ENCODE peak calls at places on chromosome 4, in nine cellular contexts. B is COLO829, W is aorta, F is K562, E is endothelial cell of umbilical vein, O is non-pigmented ciliary epithelial cell, P is anterior cingulate cortex, X is ureter, Z is RPMI7951. Y is an unnamed sample.
A peak's percentile ranks its signal among the peaks of the same experiment; 100 is the strongest.

GRCh38 chr4:73446336-73446938 is 10.4 kb downstream of the AFP start:
- DNase-seq in E (peak; percentile 40), F (peak; percentile 48), X (no peak), B (peak; percentile 51), O (no peak), W (no peak), P (no peak), Z (peak; percentile 47), Y (peak; percentile 44)

GRCh38 chr4:95358320-95358889 is 190.4 kb downstream of the UNC5C start:
- DNase-seq in E (no peak), F (no peak), O (no peak), X (no peak), B (peak; percentile 19), P (no peak), Z (no peak), W (no peak), Y (no peak)

GRCh38 chr4:34619531-34620109 is 1624.7 kb downstream of the ARAP2 start:
- DNase-seq in W (no peak), B (no peak), P (no peak), O (peak; percentile 24), E (no peak), F (no peak), X (no peak), Z (no peak), Y (no peak)

GRCh38 chr4:146175541-146176453 is at the start of gene LSM6:
- DNase-seq in E (peak; percentile 86), Z (peak; percentile 85), P (peak; percentile 85), F (peak; percentile 89), X (peak; percentile 89), W (peak; percentile 92), B (peak; percentile 83), O (peak; percentile 54), Y (peak; percentile 76)

GRCh38 chr4:152640058-152640921 is 39.5 kb downstream of the TMEM154 start:
- DNase-seq in W (no peak), O (no peak), Z (no peak), B (peak; percentile 76), P (no peak), F (peak; percentile 42), X (no peak), E (peak; percentile 30), Y (peak; percentile 21)

GRCh38 chr4:149345424-149345823 is 470.2 kb downstream of the IQCM start:
- DNase-seq in B (no peak), Z (no peak), F (no peak), W (no peak), P (no peak), O (no peak), X (no peak), E (no peak), Y (no peak)

GRCh38 chr4:138063581-138063980 is 178.6 kb downstream of the SLC7A11 start:
- DNase-seq in F (no peak), P (no peak), O (no peak), Z (no peak), W (no peak), E (no peak), B (no peak), X (no peak), Y (no peak)

GRCh38 chr4:185708348-185708747 is 103.6 kb downstream of the SORBS2 start:
- DNase-seq in P (no peak), Z (peak; percentile 45), B (peak; percentile 90), W (no peak), F (no peak), O (peak; percentile 55), X (no peak), E (peak; percentile 82), Y (peak; percentile 83)

GRCh38 chr4:108544504-108544903 is 75.9 kb upstream of the RPL34 start:
- DNase-seq in B (no peak), P (no peak), O (no peak), W (no peak), Z (peak; percentile 59), X (no peak), E (no peak), F (no peak), Y (no peak)

GRCh38 chr4:161650812-161651211 is 513.0 kb downstream of the FSTL5 start:
- DNase-seq in Z (no peak), F (no peak), O (no peak), P (no peak), W (no peak), B (no peak), E (no peak), X (no peak), Y (no peak)

GRCh38 chr4:48909697-48910096 is 3.1 kb upstream of the OCIAD2 start:
- DNase-seq in P (no peak), F (no peak), B (peak; percentile 58), Z (peak; percentile 95), E (peak; percentile 93), X (no peak), O (peak; percentile 97), W (peak; percentile 80), Y (peak; percentile 98)

GRCh38 chr4:39569209-39569608 is 42.0 kb upstream of the UGDH start:
- DNase-seq in P (no peak), W (no peak), O (no peak), F (no peak), B (no peak), X (no peak), E (no peak), Z (no peak), Y (no peak)

GRCh38 chr4:110170861-110171260 is 27.6 kb downstream of the ELOVL6 start:
- DNase-seq in P (no peak), Z (no peak), F (no peak), E (no peak), X (no peak), W (no peak), B (no peak), O (no peak), Y (no peak)

GRCh38 chr4:147528054-147528453 is 47.2 kb downstream of the EDNRA start:
- DNase-seq in W (no peak), B (no peak), E (no peak), P (no peak), O (no peak), F (no peak), X (no peak), Z (no peak), Y (no peak)

GRCh38 chr4:38768968-38769394 is 13.8 kb downstream of the TLR10 start:
- DNase-seq in B (peak; percentile 44), X (no peak), O (no peak), F (no peak), E (no peak), Z (no peak), W (no peak), P (no peak), Y (no peak)

GRCh38 chr4:2363056-2363719 is 55.3 kb downstream of the ZFYVE28 start:
- DNase-seq in W (no peak), X (no peak), O (no peak), F (no peak), Z (no peak), E (no peak), B (no peak), P (no peak), Y (no peak)

GRCh38 chr4:141697116-141697515 is 60.7 kb downstream of the IL15 start:
- DNase-seq in P (no peak), B (no peak), W (no peak), X (no peak), F (no peak), O (no peak), Z (no peak), E (no peak), Y (no peak)